ENCODE peak calls at places on chromosomes 13 and 19, in four cellular contexts. P is IMR-90, C is trophoblast cell, N is H1. J is an unnamed sample.
A peak's percentile ranks its signal among the peaks of the same experiment; 100 is the strongest.

GRCh38 chr19:40799558-40800338 is 757 bp downstream of the EGLN2 start:
- DNase-seq in P (no peak), C (no peak), N (no peak), J (no peak)

GRCh38 chr13:101416181-101417042 is at the start of gene NALCN:
- DNase-seq in P (no peak), C (no peak), N (no peak), J (peak; percentile 39)

GRCh38 chr13:98922306-98922705 is 55.6 kb downstream of the DOCK9 start:
- DNase-seq in P (no peak), C (no peak), N (no peak), J (no peak)

GRCh38 chr19:12692960-12693359 is 3.5 kb downstream of the FBXW9 start:
- DNase-seq in P (no peak), C (no peak), N (no peak), J (no peak)

GRCh38 chr13:42875448-42876269 is 94.3 kb downstream of the FAM216B start:
- DNase-seq in P (peak; percentile 54), C (no peak), N (peak; percentile 43), J (peak; percentile 70)

GRCh38 chr13:93562676-93563075 is 336.1 kb downstream of the GPC6 start:
- DNase-seq in P (no peak), C (no peak), N (no peak), J (no peak)

GRCh38 chr19:49583239-49583638 is 2.1 kb downstream of the PRRG2 start:
- DNase-seq in P (no peak), C (no peak), N (no peak), J (no peak)

GRCh38 chr19:49889687-49890348 is 6.9 kb downstream of the IL4I1 start:
- DNase-seq in P (peak; percentile 61), C (peak; percentile 86), N (peak; percentile 88), J (peak; percentile 93)

GRCh38 chr13:89695343-89696257 is 1651.9 kb upstream of the MIR17HG start:
- DNase-seq in P (peak; percentile 8), C (peak; percentile 20), N (peak; percentile 25), J (peak; percentile 46)

GRCh38 chr13:88637935-88638334 is 966.8 kb downstream of the SLITRK5 start:
- DNase-seq in P (no peak), C (no peak), N (no peak), J (no peak)

GRCh38 chr19:1237027-1237659 is 662 bp downstream of the CBARP start:
- DNase-seq in P (no peak), C (no peak), N (no peak), J (no peak)

GRCh38 chr19:16273005-16273404 is 51.6 kb upstream of the KLF2 start:
- DNase-seq in P (no peak), C (no peak), N (no peak), J (no peak)

GRCh38 chr13:66875264-66875663 is 354.9 kb downstream of the PCDH9 start:
- DNase-seq in P (no peak), C (no peak), N (no peak), J (no peak)

GRCh38 chr19:19405919-19406877 is 723 bp downstream of the GATAD2A start:
- DNase-seq in P (peak; percentile 60), C (no peak), N (no peak), J (peak; percentile 51)

GRCh38 chr13:30676672-30677071 is 58.7 kb upstream of the ALOX5AP start:
- DNase-seq in P (peak; percentile 47), C (no peak), N (no peak), J (no peak)

GRCh38 chr13:31965361-31966066 is 66.1 kb upstream of the FRY start:
- DNase-seq in P (peak; percentile 84), C (no peak), N (no peak), J (no peak)

GRCh38 chr19:39199025-39199424 is 2.3 kb downstream of the NCCRP1 start:
- DNase-seq in P (peak; percentile 63), C (no peak), N (no peak), J (peak; percentile 61)

GRCh38 chr19:401836-402535 is 7.0 kb downstream of the C2CD4C start:
- DNase-seq in P (no peak), C (no peak), N (no peak), J (peak; percentile 26)

GRCh38 chr13:60013166-60013565 is 150.6 kb downstream of the DIAPH3 start:
- DNase-seq in P (no peak), C (no peak), N (no peak), J (no peak)

GRCh38 chr19:23855676-23856075 is 59.0 kb upstream of the ZNF726 start:
- DNase-seq in P (no peak), C (no peak), N (no peak), J (no peak)

DNA sequence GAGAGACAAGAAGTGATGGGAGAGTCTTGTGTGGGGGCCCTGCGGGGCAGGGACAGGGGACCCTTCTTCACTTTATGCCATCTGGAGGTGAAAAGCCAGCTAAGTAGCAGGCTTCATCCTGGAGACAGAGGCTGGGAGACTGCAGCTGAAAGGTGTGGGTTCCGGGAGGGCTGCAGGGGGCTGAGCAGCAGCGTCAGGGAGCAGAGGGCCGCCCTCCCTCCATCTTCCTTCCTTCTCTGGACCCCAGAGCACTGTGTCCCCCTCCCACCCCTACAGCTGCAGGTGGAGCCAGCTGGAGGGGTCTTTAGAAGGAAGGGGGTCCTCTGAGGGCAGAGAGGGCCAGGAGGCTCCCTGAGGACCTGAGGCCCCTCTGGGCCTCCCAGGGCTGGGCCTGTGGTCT is 96.6 kb downstream of the WTIP start:
- DNase-seq in P (no peak), C (no peak), N (no peak), J (peak; percentile 22)
- H3K23ac ChIP-seq in P (no peak overlapping the region), C (no peak overlapping the region), N (no peak overlapping the region), J (no peak overlapping the region)

DNA sequence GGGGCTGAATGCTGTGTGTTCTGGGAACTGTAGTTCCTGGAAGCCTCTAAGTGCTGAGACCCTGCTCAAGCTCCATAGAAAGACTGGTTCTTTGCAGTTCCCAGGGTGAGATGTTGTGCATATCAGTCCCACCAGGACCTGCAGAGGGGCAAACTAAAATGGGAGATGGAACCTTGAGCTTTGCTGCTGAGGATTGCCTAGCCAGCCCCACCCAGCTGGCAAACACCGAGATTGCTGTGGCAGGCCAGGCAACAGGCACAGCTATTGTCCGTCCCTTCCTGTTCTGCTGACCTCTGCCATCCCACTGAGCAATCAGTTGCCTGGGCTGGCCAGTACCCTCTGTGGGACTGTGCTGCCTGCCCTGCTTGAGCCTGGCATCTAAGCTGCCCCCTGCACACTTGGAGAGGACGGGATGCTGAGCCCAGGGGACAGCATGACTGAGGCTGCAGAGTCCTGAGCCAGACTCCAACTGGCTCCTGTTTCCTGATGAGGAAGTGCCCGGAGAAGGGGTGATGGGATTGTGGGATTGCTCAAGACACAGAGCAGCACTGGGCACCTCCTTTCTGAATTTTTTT is 1.5 kb upstream of the GIPC1 start:
- DNase-seq in P (no peak), C (no peak), N (no peak), J (no peak)
- H4K8ac ChIP-seq in P (no peak overlapping the region), C (no peak overlapping the region), N (peak overlapping the region; percentile 19), J (no peak overlapping the region)

DNA sequence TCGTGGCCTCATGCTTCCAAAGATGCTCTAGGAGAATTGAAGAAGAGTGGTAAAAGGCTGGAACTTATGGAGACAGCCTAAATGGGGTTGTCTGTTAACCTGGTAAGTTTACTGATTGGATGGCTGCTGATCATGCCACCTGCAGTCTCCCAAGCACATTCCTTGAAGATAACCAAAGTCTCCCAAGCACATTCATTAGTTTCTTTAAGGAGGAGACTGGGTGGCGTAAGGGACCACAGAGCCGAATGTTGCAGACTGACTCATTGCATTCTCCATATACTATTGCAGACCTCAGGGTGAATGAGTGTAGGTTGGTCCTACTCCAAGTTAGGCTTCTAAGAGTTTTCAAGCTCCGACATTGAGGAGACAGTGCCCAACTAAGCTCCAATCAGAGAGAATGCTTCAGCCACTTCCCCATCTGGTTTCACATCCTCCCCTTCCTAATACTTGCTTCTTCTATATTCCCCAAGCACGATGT is at the start of gene IGFL3:
- DNase-seq in P (peak; percentile 34), C (no peak), N (no peak), J (no peak)
- H2BK5ac ChIP-seq in P (no peak within 1 kb of the TSS), C (no peak within 1 kb of the TSS), N (no peak within 1 kb of the TSS), J (no peak within 1 kb of the TSS)

GRCh38 chr19:15236886-15237285 is 4.6 kb upstream of the EPHX3 start:
- DNase-seq in P (no peak), C (no peak), N (no peak), J (no peak)

GRCh38 chr19:15237759-15238638 is 5.8 kb upstream of the EPHX3 start:
- DNase-seq in P (no peak), C (peak; percentile 83), N (no peak), J (no peak)

GRCh38 chr19:15234525-15235130 is 2.4 kb upstream of the EPHX3 start:
- DNase-seq in P (peak; percentile 10), C (no peak), N (no peak), J (no peak)

GRCh38 chr19:15238639-15239155 is 6.4 kb upstream of the EPHX3 start:
- DNase-seq in P (no peak), C (peak; percentile 64), N (no peak), J (peak; percentile 42)

GRCh38 chr19:15235796-15236195 is 3.5 kb upstream of the EPHX3 start:
- DNase-seq in P (no peak), C (no peak), N (no peak), J (no peak)
- H3K23ac ChIP-seq in P (no peak overlapping the region), C (no peak overlapping the region), N (no peak overlapping the region), J (no peak overlapping the region)

DNA sequence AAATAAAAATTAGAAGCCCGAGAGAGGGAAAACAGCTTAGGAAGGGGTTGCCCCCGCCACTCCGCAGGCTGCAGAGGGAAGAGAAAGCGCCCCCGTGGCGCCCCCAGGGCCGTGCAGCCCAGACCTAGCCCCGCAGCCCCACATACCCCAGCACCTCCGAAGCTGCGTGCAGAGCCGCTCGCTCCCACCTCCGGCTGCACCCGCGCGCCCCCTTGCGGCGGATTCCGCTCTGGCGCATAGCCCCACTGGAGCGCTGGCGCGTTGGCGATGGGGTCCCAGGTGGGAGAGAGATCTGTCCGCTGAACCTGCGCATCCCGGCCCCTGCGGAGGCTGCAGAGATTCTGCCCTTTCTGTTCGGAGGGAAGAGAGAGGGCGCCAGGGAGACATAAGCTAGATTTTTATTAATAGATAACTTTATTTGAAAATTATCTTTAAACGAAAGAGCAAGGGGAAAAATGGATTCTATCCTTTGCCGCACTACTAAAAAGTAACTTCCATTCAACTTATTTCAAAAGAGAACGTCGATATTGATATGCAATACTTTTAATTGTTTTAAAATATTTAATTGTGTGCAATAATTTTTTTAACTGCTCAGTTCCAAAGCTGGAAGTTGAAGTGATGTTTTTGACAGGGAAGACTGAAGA is 11.7 kb upstream of the CLN5 start:
- DNase-seq in P (peak; percentile 24), C (peak; percentile 66), N (peak; percentile 74), J (peak; percentile 95)
- H4K8ac ChIP-seq in P (no peak overlapping the region), C (no peak overlapping the region), N (no peak overlapping the region), J (no peak overlapping the region)

DNA sequence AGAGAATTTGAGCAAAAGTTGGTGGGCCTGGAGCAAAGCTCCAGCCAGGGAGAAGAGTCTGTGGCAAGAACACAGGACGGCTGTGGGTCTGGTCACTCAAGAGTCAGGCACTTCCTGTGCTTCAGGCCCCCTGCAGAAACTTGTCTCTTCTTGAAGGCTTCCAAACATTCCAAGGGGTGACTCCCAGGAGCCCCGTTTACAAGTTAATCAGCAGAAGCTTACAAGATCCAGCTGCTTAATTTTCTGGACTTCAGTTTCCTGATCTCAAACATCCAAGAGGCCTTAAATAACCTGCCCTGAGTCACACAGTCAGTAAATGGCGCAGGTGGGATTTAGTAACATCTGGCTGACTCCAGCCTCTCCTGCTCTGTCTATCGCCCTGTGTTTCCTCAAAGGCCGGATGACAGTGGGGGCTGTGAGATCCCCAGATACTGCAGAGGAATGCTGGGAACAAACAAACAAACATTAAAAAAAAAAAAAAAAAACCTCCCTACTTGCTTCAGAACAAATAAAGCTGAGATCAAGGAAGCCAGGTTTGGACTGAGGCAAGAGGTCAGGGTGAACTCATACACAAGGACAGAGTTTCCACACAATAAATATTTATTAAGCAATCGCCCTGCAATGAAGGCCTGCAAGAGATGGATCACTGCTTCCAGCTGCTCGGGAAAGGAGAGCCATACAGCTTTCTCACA is 175.4 kb upstream of the RFC3 start:
- DNase-seq in P (peak; percentile 72), C (peak; percentile 67), N (no peak), J (no peak)
- H2BK5ac ChIP-seq in P (peak overlapping the region; percentile 94), C (no peak overlapping the region), N (no peak overlapping the region), J (no peak overlapping the region)